ENCODE peak calls at places on chromosomes 3 and 15, in five cellular contexts. U is K562, E is Caco-2, I is fibroblast of pulmonary artery, Q is PC-9. D is an unnamed sample.

GRCh38 chr15:34233614-34234013 is 8.8 kb downstream of the EMC4 start:
- DNase-seq in Q (no peak), I (no peak), E (no peak), U (no peak), D (no peak)

GRCh38 chr3:111667621-111668239 is 72.6 kb upstream of the ZBED2 start:
- DNase-seq in I (peak), U (no peak), Q (no peak), E (no peak), D (peak)

GRCh38 chr3:175977968-175978752 is 1119.0 kb downstream of the NAALADL2 start:
- DNase-seq in E (no peak), I (no peak), U (no peak), Q (no peak), D (no peak)

GRCh38 chr15:98906712-98907083 is 100.9 kb downstream of the PGPEP1L start:
- DNase-seq in E (no peak), Q (peak), I (peak), U (no peak), D (no peak)

GRCh38 chr15:32990071-32990470 is 204.4 kb downstream of the FMN1 start:
- DNase-seq in I (no peak), E (no peak), U (no peak), Q (no peak), D (no peak)

GRCh38 chr15:45387379-45388007 is 9.1 kb upstream of the GATM start:
- DNase-seq in E (peak), I (no peak), U (no peak), Q (no peak), D (no peak)

GRCh38 chr15:62524848-62525247 is 359.8 kb upstream of the C2CD4B start:
- DNase-seq in U (no peak), E (no peak), Q (no peak), I (no peak), D (no peak)

GRCh38 chr3:64163755-64164148 is 61.5 kb downstream of the PRICKLE2 start:
- DNase-seq in I (peak), E (peak), Q (no peak), U (no peak), D (peak)

GRCh38 chr3:66642484-66642883 is 141.7 kb upstream of the LRIG1 start:
- DNase-seq in E (peak), Q (no peak), U (no peak), I (no peak), D (no peak)

GRCh38 chr3:48927928-48928327 is 9.3 kb downstream of the ARIH2 start:
- DNase-seq in I (peak), Q (no peak), U (no peak), E (no peak), D (no peak)

GRCh38 chr3:105965384-105965783 is 96.6 kb upstream of the CBLB start:
- DNase-seq in Q (no peak), I (peak), U (no peak), E (no peak), D (peak)

GRCh38 chr15:100898661-100899462 is 19.2 kb downstream of the ALDH1A3 start:
- DNase-seq in Q (no peak), E (no peak), U (no peak), I (no peak), D (no peak)

GRCh38 chr3:156602424-156602823 is 47.5 kb upstream of the SSR3 start:
- DNase-seq in U (no peak), Q (no peak), I (no peak), E (no peak), D (peak)

GRCh38 chr3:153001428-153001827 is 160.6 kb upstream of the RAP2B start:
- DNase-seq in U (no peak), I (no peak), Q (no peak), E (no peak), D (no peak)

GRCh38 chr15:70095387-70096214 is 2.1 kb downstream of the TLE3 start:
- DNase-seq in Q (peak), U (peak), E (no peak), I (no peak), D (no peak)

GRCh38 chr15:28987337-28987736 is 101.6 kb downstream of the APBA2 start:
- DNase-seq in Q (no peak), I (no peak), E (no peak), U (no peak), D (no peak)

GRCh38 chr15:78840661-78841060 is 29.4 kb upstream of the ADAMTS7 start:
- DNase-seq in Q (peak), E (no peak), I (no peak), U (no peak), D (no peak)

GRCh38 chr15:40511472-40512133 is 40.8 kb downstream of the CHST14 start:
- DNase-seq in E (peak), Q (peak), U (peak), I (peak), D (peak)

GRCh38 chr3:3066378-3066777 is 43.8 kb downstream of the IL5RA start:
- DNase-seq in I (no peak), U (no peak), Q (no peak), E (no peak), D (no peak)

GRCh38 chr3:48015451-48016182 is 599 bp downstream of the MAP4 start:
- DNase-seq in Q (no peak), U (no peak), E (no peak), I (peak), D (no peak)

GRCh38 chr15:29074045-29074444 is 188.3 kb downstream of the APBA2 start:
- DNase-seq in I (peak), Q (no peak), U (no peak), E (no peak), D (no peak)

GRCh38 chr3:37114251-37115145 is 59.9 kb downstream of the LRRFIP2 start:
- DNase-seq in E (no peak), I (peak), Q (no peak), U (no peak), D (peak)

GRCh38 chr3:61093364-61093763 is 157.9 kb downstream of the FHIT start:
- DNase-seq in E (no peak), I (no peak), U (no peak), Q (no peak), D (no peak)

GRCh38 chr3:120170223-120170622 is 76.0 kb upstream of the GSK3B start:
- DNase-seq in Q (peak), I (peak), U (no peak), E (no peak), D (peak)

GRCh38 chr3:123394391-123395022 is 54.4 kb downstream of the ADCY5 start:
- DNase-seq in Q (no peak), U (no peak), I (no peak), E (no peak), D (no peak)

GRCh38 chr3:196080517-196080841 is 1.4 kb downstream of the TFRC start:
- DNase-seq in E (no peak), Q (no peak), I (no peak), U (no peak), D (no peak)

GRCh38 chr3:4570840-4571621 is 77.9 kb downstream of the ITPR1 start:
- DNase-seq in Q (no peak), E (no peak), I (no peak), U (no peak), D (no peak)

GRCh38 chr3:4696266-4696665 is 203.1 kb downstream of the ITPR1 start:
- DNase-seq in U (no peak), Q (no peak), I (no peak), E (no peak), D (no peak)

GRCh38 chr3:171526869-171527268 is 66.7 kb upstream of the TNIK start:
- DNase-seq in E (peak), I (peak), Q (no peak), U (no peak), D (peak)

GRCh38 chr3:45367451-45367850 is 20.9 kb upstream of the LARS2 start:
- DNase-seq in E (no peak), I (peak), Q (no peak), U (no peak), D (peak)

GRCh38 chr3:119302697-119303630 is 8.8 kb downstream of the ARHGAP31 start:
- DNase-seq in Q (no peak), U (no peak), I (no peak), E (no peak), D (peak)

GRCh38 chr3:190404715-190405114 is 16.8 kb downstream of the CLDN16 start:
- DNase-seq in Q (peak), I (no peak), U (no peak), E (no peak), D (no peak)

GRCh38 chr3:69787436-69788168 is 48.3 kb downstream of the MITF start:
- DNase-seq in E (no peak), I (peak), U (no peak), Q (no peak), D (peak)

GRCh38 chr3:69791111-69791510 is 51.8 kb downstream of the MITF start:
- DNase-seq in I (peak), U (no peak), E (no peak), Q (no peak), D (peak)

GRCh38 chr3:69786854-69787253 is 47.6 kb downstream of the MITF start:
- DNase-seq in I (no peak), Q (no peak), U (no peak), E (no peak), D (no peak)

DNA sequence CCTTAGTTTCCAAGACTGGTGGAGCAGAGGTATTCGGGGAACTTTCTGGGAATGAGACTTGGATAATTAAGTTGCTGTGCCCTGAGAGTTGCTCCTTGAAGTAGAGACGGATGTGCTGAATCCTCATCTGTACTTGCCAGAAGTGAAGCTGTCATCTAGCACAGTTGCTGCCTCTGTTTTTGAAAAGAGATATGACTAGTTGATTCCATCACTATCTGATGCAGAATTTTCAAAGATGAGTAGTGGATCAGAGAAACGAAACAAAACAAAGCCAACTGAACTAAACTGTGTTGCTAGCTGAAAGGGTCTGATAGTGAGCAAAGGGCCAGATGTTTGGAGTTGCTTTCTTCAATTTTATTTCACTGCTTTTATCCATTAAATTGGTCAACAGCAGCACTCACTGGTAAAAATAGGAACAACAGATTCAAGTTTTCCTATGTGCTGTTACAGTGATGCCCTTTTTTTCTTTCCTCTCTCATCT is 52.7 kb downstream of the MITF start:
- DNase-seq in I (peak), Q (no peak), U (peak), E (peak), D (peak)
- TF ChIP-seq CTCF in I (peak), Q (peak), U (peak), E (peak), D (peak)

GRCh38 chr3:143122089-143122430 is 2.5 kb downstream of the CHST2 start:
- DNase-seq in U (no peak), I (no peak), E (no peak), Q (no peak), D (no peak)

GRCh38 chr3:143123353-143123974 is 3.9 kb downstream of the CHST2 start:
- DNase-seq in U (no peak), Q (no peak), E (no peak), I (no peak), D (no peak)

GRCh38 chr3:143122608-143123352 is 3.2 kb downstream of the CHST2 start:
- DNase-seq in U (no peak), Q (no peak), I (no peak), E (no peak), D (no peak)

GRCh38 chr3:143127801-143128200 is 8.2 kb downstream of the CHST2 start:
- DNase-seq in Q (no peak), U (no peak), E (no peak), I (no peak), D (no peak)

GRCh38 chr3:143124683-143125520 is 5.3 kb downstream of the CHST2 start:
- DNase-seq in I (no peak), E (no peak), Q (no peak), U (no peak), D (no peak)
- H3K4me3 ChIP-seq in I (no peak), E (no peak), Q (no peak), U (peak), D (no peak)

DNA sequence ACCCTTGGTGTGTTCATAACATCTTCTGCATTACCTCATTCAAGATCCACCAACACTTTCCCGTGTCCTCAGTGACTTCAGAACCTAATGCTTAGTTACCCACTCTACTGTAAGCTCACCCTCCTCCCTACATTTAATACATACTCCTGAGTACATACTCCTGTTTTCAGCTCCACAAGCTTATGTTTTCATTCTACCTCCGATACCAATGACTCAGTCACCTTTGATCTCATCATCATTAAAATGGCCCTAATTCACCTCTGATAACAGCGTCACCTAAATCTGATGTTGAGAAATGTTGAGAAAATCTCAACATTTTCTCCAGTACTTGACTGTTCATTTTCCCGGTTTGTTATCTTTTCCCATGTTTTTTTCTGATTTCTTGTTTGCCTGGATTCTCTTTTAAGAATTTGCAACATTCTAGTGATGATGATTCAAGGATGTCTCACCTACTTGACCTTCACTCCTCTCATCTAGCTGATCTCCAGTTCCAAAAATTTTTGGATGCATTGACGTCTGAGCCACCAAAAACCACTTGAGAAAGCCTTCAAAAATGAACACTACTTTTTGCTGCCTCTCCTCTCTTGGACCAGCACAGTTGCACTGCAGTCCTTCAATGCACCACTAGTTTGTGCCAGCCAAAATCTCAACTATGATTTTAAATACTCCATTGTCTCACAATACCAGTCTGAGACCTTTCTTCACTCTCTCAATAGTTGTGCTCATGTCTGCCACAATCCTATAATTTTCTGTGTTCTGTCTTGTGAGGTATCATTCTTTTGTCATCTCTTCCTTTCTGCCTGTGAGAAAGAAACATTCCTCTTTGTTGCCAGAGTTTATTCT is 220.7 kb upstream of the SEMA6D start:
- DNase-seq in I (no peak), U (no peak), E (no peak), Q (no peak), D (no peak)
- TF ChIP-seq CTCF in I (peak), U (no peak), E (no peak), Q (no peak), D (no peak)

DNA sequence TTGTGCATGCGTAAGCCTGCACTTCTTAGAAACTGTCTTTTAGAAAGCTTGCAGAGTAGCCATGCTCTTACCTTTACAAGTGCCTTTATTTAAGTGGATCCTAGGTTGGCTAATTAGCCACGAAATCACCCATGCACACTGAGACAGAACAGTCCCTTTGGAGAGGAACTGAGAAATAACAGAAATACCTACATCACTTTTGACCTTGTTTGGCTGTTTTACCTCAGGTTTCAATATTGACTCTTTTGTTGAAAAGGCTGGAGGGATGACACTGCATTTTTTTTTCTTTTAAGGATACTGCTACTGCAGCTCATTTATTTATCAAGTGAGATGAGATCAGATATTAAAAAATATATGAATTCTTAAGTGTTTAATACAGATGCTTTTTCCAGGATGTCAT is 155.6 kb upstream of the GOLIM4 start:
- DNase-seq in Q (no peak), E (no peak), U (no peak), I (no peak), D (peak)
- H3K4me3 ChIP-seq in Q (no peak), E (no peak), U (no peak), I (no peak), D (no peak)

GRCh38 chr3:137222736-137223135 is 265.0 kb downstream of the IL20RB start:
- DNase-seq in E (no peak), U (no peak), Q (no peak), I (no peak), D (no peak)

DNA sequence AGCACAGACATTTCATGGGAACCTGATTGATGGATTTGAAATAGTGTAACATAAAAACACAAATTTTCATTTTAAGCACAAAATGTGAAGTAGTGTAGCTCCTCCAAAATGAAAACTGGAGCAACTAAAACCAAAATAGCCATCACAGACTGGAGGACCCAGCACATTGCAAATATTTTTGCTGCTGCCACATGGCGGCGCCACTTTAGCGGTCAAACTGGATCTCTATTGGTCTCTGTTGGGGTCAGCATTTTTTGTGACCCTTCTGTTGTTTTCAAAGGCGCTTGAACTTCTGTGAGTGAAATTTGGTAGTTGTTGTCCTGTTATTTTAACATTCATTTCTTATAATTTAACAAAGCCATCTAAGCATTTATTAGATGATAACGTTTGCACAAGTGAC is 259.9 kb downstream of the IL20RB start:
- DNase-seq in Q (peak), U (peak), I (no peak), E (peak), D (no peak)
- TF ChIP-seq CTCF in Q (peak), U (peak), I (no peak), E (peak), D (peak)

DNA sequence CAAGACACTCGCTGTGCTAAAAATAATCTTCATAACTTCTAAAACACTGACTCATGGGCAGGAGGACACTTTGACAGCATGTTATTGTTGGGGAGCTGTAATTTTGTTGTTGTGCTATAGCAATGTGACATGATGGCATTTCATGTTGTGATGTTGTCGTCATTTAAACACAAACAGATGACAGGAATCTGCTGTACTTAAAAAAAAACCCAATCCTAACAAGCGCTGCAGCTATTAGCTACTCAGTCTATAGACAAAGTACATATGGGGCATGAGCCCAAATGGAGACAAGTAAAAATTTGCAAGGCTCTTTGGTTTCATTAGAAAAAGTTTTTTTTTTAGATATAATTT is 828 bp upstream of the ATOSA start:
- DNase-seq in E (peak), U (no peak), Q (no peak), I (peak), D (peak)
- H3K4me3 ChIP-seq in E (peak), U (peak), Q (peak), I (peak), D (peak)

GRCh38 chr15:75760689-75761435 is 48.2 kb upstream of the CSPG4 start:
- DNase-seq in I (no peak), E (no peak), Q (no peak), U (no peak), D (no peak)

GRCh38 chr15:75761446-75762356 is 49.1 kb upstream of the CSPG4 start:
- DNase-seq in E (no peak), U (no peak), I (no peak), Q (no peak), D (no peak)

GRCh38 chr15:75763137-75763611 is 50.5 kb upstream of the CSPG4 start:
- DNase-seq in Q (no peak), E (no peak), I (no peak), U (no peak), D (no peak)

GRCh38 chr15:75753145-75753544 is 40.5 kb upstream of the CSPG4 start:
- DNase-seq in E (no peak), Q (no peak), U (no peak), I (no peak), D (no peak)

DNA sequence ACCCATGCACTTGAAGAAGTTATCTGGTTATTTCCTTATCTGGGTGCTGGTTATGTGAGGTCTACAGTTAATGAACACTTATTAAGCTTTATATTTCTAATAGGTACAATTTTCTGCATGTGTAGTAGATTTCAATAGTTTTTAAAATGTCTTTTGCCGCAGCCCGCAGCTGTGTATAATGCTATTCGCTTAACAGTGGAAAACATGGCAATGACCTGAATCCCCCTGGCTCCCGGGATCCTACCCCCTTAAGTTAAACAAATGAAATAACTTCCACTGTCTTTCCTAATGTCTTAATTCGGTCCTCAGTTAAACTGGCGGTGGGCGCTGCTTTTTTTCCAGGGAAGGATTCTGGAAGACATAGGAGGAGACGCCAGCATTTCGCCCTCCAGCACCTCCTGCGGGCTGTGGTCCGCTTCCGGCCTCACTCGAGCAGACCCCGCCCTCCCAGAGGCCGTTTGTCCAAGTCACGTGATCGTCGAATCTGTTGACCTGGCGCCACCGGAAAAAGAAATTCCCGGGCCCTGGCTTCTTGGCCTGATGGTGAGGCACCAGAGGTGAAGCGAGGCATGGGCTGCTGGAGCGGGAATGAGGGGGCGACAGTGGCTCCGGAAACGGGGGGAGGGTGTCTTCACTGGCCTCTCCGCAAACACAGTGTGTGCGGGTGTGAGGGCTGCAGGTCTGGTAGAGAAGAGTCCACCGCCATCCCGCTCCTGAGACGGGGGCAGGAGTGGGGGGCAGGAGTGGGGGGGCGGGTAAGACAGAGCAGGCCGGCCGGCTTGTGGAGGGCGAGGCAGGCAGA is 45.6 kb upstream of the CSPG4 start:
- DNase-seq in I (peak), E (peak), Q (peak), U (peak), D (peak)
- TF ChIP-seq CTCF in I (peak), E (no peak), Q (no peak), U (peak), D (peak)

D was measured in astrocyte of the spinal cord.